ENCODE peak calls at places on chromosomes 2 and 18, in four cellular contexts. F is CD8-positive, alpha-beta T cell; U is psoas muscle; E is aorta. D is an unnamed sample. For H3K4me1, the result is how much of the 10 kb centered on the place peaks cover.

GRCh38 chr2:203623104-203623503 is 83.3 kb upstream of the CD28 start:
- DNase-seq in F (no peak), U (no peak), E (no peak), D (no peak)

GRCh38 chr18:12307871-12308385 is at the start of gene TUBB6:
- DNase-seq in F (no peak), U (peak), E (peak), D (peak)

GRCh38 chr2:210147614-210148013 is 23.6 kb downstream of the KANSL1L start:
- DNase-seq in F (no peak), U (no peak), E (no peak), D (no peak)

GRCh38 chr2:168705534-168706470 is 96.6 kb upstream of the NOSTRIN start:
- DNase-seq in F (no peak), U (no peak), E (no peak), D (no peak)

GRCh38 chr2:170974304-170974993 is 45.4 kb downstream of the GORASP2 start:
- DNase-seq in F (no peak), U (no peak), E (no peak), D (no peak)

GRCh38 chr18:56309104-56309503 is 329.3 kb downstream of the TXNL1 start:
- DNase-seq in F (no peak), U (no peak), E (no peak), D (no peak)

GRCh38 chr2:219219113-219219696 is 447 bp upstream of the ABCB6 start:
- DNase-seq in F (no peak), U (no peak), E (no peak), D (no peak)

GRCh38 chr2:71756280-71756906 is 303.0 kb downstream of the DYSF start:
- DNase-seq in F (no peak), U (no peak), E (no peak), D (no peak)

GRCh38 chr2:239807568-239807967 is 217.6 kb downstream of the NDUFA10 start:
- DNase-seq in F (no peak), U (no peak), E (peak), D (no peak)

GRCh38 chr2:190535586-190535985 is 1.1 kb upstream of the NEMP2 start:
- DNase-seq in F (no peak), U (no peak), E (no peak), D (no peak)

GRCh38 chr2:189427872-189428271 is 13.4 kb upstream of the WDR75 start:
- DNase-seq in F (no peak), U (no peak), E (no peak), D (no peak)

GRCh38 chr18:65983750-65984149 is 232.9 kb downstream of the CDH7 start:
- DNase-seq in F (no peak), U (no peak), E (no peak), D (no peak)

DNA sequence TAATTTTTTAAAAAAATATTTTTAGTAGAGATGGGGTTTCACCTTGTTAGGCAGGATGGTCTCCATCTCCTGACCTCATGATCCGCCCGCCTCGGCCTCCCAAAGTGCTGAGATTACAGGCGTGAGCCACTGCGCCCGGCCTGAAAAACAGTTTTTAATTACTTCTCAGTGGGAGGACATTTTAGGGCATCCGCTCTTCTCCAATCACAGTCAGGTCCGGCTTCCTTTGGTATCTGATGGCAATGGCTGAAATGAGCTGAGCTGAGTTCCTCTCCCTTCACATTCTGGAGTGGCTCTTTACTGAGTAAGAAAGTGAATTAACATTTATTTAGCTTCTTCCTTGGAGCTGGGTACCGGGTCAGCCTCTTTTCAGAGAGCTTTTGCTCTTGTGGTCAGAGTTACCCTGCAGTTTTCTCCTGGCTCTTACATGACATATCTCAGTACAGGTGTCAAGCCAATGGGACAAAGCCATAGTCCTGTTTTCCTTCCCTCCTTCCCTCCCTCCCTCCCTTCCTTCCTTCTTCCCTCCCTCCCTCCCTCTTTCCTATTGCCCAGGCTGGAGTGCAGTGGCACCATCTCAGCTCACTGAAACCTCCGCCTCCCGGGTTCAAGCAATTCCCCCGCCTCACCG is 1.1 kb upstream of the TTC27 start:
- DNase-seq in F (no peak), U (no peak), E (no peak), D (no peak)
- H3K4me3 ChIP-seq in F (no peak), U (peak), E (no peak), D (no peak)

DNA sequence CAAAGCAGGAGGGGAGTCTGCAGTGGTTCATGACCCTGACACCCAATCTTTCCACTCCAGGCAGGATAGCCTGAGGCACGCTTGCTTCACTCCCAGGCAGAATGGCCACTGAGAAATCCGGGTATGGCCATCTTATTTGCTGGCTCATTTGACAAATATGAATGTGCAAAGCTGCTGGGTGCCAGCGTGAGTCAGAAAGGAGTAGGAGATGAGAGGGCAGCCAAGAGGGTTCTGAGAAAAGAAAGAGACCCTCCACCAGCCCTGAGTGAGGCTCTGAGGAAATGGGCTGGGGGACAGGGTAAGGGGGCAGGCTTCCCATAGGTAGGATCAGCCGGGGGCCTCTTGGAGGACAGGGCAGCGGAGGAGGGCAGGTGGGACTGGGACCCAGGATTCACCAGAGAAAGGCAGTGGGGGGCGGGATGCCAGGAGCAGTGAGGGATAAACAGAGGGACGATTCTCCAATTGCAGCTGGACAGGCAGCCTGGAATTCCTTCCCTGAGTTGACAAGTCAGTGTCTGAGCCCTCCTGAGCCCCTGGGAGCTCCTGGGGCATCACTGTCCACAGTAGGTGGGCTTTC is 15.2 kb downstream of the RAMP1 start:
- DNase-seq in F (no peak), U (peak), E (peak), D (no peak)
- H3K4me1 ChIP-seq in F (under half), U (under half), E (under half), D (under half)

GRCh38 chr2:19358242-19359020 is at the start of gene OSR1:
- DNase-seq in F (no peak), U (peak), E (peak), D (peak)

GRCh38 chr2:19355416-19355821 is 3.0 kb downstream of the OSR1 start:
- DNase-seq in F (no peak), U (no peak), E (peak), D (no peak)

GRCh38 chr2:19357383-19358241 is 811 bp downstream of the OSR1 start:
- DNase-seq in F (no peak), U (peak), E (peak), D (no peak)

GRCh38 chr2:19355931-19356544 is 2.4 kb downstream of the OSR1 start:
- DNase-seq in F (no peak), U (no peak), E (peak), D (no peak)

DNA sequence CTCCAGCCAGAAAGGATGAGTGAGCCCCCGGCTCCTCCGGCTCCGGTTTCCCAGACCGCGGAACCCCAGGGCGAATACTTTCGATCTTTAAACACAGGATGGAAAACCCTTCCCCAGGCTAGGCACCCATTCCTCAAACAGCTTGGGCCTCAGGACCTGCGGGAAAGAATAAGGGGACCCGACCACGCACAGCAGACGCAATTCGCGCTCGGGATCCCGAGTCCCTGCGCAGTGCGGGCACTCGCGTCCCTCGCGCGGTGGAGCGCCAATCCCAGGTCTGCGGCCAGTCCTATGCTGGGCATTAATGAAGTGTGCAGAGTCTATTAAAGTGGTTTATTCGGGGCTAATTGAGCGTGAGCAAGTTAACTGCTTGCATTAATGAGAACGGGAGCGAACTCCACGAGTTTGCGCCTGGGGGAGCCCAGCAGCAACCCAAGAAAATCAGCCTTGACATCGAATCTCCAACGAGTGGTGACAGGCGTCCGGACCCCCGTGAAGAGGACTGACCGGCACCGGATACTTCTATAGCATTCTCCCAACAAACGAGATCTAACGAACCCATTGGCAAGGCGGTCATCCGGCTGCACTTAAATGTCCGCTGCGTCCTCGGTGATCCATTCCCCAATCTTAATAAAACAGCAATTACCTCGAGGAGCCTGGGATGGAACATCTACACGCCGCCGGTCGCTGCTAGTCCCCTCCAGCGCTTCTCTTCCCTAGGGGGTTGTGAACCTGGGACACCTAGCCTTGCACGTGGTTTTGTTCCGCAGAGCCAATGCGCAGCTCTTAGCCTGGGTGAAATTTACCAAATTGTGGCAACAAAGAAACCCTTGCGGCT is 1.7 kb downstream of the OSR1 start:
- DNase-seq in F (no peak), U (no peak), E (peak), D (no peak)
- H3K4me3 ChIP-seq in F (no peak), U (peak), E (peak), D (peak)

DNA sequence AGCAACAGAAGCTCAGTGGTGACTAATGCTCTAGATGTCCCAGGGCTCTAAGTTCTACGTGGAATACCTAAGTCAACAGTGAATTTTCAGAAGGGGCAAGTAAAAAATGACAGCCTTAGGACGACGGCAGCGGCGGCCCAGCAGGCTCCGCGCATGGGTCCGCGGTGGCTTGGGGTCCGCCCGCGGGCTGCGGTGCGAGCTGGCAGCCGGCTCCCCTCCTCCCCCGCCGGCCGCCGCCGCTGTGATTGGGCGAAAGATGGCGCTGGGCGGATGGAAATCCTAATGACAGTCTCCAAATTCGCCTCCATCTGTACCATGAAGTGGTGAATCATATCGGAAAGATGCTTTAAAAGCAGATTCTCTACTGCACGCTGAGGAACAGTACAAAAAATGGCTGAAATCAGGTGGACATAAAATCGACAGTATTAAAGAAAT is 74.7 kb downstream of the HNRNPLL start:
- DNase-seq in F (no peak), U (no peak), E (peak), D (no peak)
- H3K4me1 ChIP-seq in F (under half), U (under half), E (under half), D (under half)

DNA sequence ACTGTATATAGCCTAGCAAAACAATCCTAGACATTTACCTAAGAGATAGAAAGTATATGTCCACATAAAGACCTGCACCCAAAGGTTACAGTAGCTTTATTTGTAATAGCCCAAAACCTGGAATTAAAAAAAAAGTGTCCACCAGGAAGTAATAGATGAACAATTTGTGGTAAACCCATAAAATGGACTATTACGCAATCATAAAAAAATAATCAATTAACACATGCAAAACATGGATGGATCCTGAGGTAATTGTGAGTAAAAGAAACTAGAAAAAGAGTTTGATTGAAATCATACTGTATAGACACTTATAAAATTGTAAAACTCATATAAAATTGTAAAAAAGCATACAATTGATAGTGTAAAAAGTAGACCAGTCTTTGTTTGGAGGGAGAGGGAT is 673.0 kb upstream of the ZNF804A start:
- DNase-seq in F (no peak), U (no peak), E (no peak), D (no peak)
- H3K4me3 ChIP-seq in F (no peak), U (no peak), E (no peak), D (no peak)

GRCh38 chr2:97673187-97673914 is 3.8 kb downstream of the C2orf92 start:
- DNase-seq in F (no peak), U (no peak), E (no peak), D (no peak)
- H3K4me1 ChIP-seq in F (under half), U (under half), E (under half), D (under half)

GRCh38 chr2:26318950-26319349 is 27.0 kb upstream of the SELENOI start:
- DNase-seq in F (no peak), U (no peak), E (no peak), D (no peak)
- H3K4me3 ChIP-seq in F (no peak), U (no peak), E (no peak), D (no peak)

GRCh38 chr2:127085260-127085666 is 21.7 kb downstream of the BIN1 start:
- DNase-seq in F (no peak), U (peak), E (no peak), D (peak)
- H3K4me1 ChIP-seq in F (half or more), U (half or more), E (under half), D (half or more)

GRCh38 chr2:127680706-127681287 is 5.5 kb upstream of the LIMS2 start:
- DNase-seq in F (no peak), U (no peak), E (no peak), D (no peak)
- H3K4me3 ChIP-seq in F (no peak), U (peak), E (no peak), D (peak)